ENCODE peak calls at places on chromosomes 3 and 15, in four cellular contexts. L is AG04449, N is AG10803, A is SK-N-SH. H is an unnamed sample.

GRCh38 chr3:57956833-57957174 is 51.4 kb upstream of the FLNB start:
- DNase-seq in L (no peak), N (no peak), A (no peak), H (no peak)

GRCh38 chr3:5017953-5018531 is 38.8 kb downstream of the BHLHE40 start:
- DNase-seq in L (no peak), N (peak), A (no peak), H (peak)

GRCh38 chr15:37820380-37821128 is 113.9 kb upstream of the TMCO5A start:
- DNase-seq in L (no peak), N (no peak), A (peak), H (no peak)

GRCh38 chr3:169308654-169309325 is 354.7 kb downstream of the MECOM start:
- DNase-seq in L (no peak), N (no peak), A (no peak), H (peak)

GRCh38 chr3:4466783-4467521 is at the start of gene SUMF1:
- DNase-seq in L (peak), N (peak), A (peak), H (peak)

GRCh38 chr3:184275961-184276910 is at the start of gene ECE2:
- DNase-seq in L (no peak), N (no peak), A (peak), H (no peak)

GRCh38 chr15:75887178-75887577 is 16.5 kb upstream of the FBXO22 start:
- DNase-seq in L (no peak), N (no peak), A (no peak), H (no peak)

GRCh38 chr15:45439521-45439931 is 61.2 kb upstream of the GATM start:
- DNase-seq in L (no peak), N (no peak), A (no peak), H (no peak)

GRCh38 chr15:59685737-59686297 is 3.3 kb downstream of the BNIP2 start:
- DNase-seq in L (no peak), N (peak), A (peak), H (no peak)

GRCh38 chr15:55789066-55789660 is 46.2 kb upstream of the PRTG start:
- DNase-seq in L (no peak), N (no peak), A (no peak), H (peak)

GRCh38 chr3:110773413-110773954 is 298.1 kb upstream of the NECTIN3 start:
- DNase-seq in L (peak), N (peak), A (no peak), H (peak)

GRCh38 chr3:13012228-13012691 is 61.0 kb downstream of the IQSEC1 start:
- DNase-seq in L (no peak), N (peak), A (no peak), H (no peak)

GRCh38 chr3:146072824-146073223 is 88.2 kb downstream of the PLOD2 start:
- DNase-seq in L (no peak), N (peak), A (no peak), H (no peak)

GRCh38 chr3:69541823-69542264 is 156.0 kb upstream of the FRMD4B start:
- DNase-seq in L (no peak), N (no peak), A (peak), H (no peak)

GRCh38 chr3:38147434-38147833 is 9.0 kb downstream of the MYD88 start:
- DNase-seq in L (no peak), N (no peak), A (no peak), H (no peak)

GRCh38 chr3:55579499-55579898 is 92.4 kb upstream of the WNT5A start:
- DNase-seq in L (no peak), N (peak), A (no peak), H (no peak)

GRCh38 chr3:14001136-14001535 is 121.3 kb upstream of the WNT7A start:
- DNase-seq in L (no peak), N (peak), A (no peak), H (peak)

GRCh38 chr3:181915556-181915955 is 203.8 kb downstream of the SOX2 start:
- DNase-seq in L (no peak), N (no peak), A (no peak), H (no peak)

GRCh38 chr3:153757839-153758238 is 363.4 kb upstream of the ARHGEF26 start:
- DNase-seq in L (no peak), N (no peak), A (no peak), H (no peak)

GRCh38 chr3:127410678-127411077 is 122.8 kb upstream of the PRR20G start:
- DNase-seq in L (no peak), N (no peak), A (peak), H (no peak)

GRCh38 chr3:48765376-48765775 is 48.4 kb upstream of the IP6K2 start:
- DNase-seq in L (no peak), N (no peak), A (peak), H (peak)
- TF ChIP-seq CTCF in L (no peak), N (no peak), A (peak), H (peak)

GRCh38 chr3:156029208-156029607 is 91.2 kb upstream of the KCNAB1 start:
- DNase-seq in L (no peak), N (no peak), A (no peak), H (no peak)
- TF ChIP-seq CTCF in L (no peak), N (no peak), A (no peak), H (no peak)

DNA sequence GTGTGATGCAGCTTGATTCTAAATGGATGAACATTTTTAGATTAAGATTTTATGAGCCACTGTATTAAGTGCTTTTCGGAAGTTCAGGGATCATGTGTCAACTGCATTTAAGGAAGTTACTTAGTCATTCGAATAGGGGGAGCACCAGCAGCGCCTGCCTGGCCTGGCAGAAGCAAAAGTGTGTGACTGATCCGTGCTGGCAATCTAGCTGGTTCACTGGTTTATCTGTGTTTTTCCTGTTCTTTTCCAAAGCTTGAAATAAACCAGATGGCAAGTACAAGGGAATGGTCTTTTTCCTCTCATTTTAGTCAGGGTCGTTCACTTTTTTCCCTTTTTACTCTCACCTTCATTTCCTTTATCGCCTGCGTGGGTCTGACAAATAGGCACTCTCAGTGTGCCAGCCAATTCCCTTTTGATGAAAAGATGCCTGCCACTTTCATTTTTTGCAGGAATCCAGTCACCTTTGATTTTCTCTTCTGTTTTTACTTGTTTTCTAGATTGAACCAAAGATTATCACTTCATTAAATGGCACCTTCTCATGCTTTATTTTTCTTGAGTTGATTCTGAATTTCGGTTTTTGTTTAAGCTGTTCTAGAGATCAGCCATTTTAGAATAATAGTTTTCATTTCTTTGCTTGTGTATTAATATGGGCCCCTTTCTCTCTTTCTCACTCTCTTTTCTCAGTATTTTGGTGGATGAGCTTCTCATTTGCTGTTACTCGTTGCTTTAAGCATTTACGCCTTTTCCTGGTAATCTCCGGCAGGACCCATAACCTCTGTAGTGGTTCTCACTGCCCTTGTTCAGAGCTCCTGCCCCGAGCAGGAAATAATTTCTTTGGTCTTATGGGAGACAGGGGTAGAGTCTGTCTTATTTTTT is 2.8 kb downstream of the ABHD2 start:
- DNase-seq in L (no peak), N (peak), A (peak), H (peak)
- TF ChIP-seq CTCF in L (peak), N (peak), A (no peak), H (no peak)

DNA sequence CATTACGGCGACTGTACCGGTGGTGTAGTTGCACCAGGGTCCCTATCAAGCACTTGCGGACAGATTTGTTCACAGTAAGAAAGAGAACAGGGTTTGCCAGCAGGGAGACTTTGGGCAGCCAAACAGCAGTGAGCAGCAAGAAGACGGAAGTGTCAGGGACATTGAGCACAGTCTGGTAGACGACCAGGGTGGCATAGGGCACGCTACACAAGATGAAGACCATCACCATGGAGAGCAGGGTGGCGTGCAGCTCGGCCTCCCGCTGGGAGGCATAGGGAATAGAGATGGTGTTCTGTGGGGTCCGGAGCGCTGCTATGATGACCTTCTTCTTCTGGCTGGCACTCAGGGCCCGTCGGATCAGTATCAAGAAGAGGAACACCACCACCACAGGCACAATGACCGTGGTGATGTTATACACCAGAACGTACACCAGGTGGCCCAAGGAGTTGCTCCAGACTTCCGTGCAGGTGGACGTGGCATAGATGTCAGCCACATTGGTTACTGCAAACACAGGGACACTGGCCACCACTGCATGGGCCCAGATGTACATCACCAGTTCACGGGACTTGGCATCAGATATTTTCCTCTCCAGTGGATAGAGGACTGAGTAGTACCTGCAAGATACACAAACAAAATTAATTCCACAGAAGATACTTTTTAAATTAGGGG is 19.1 kb upstream of the FSIP1 start:
- DNase-seq in L (no peak), N (no peak), A (no peak), H (peak)
- TF ChIP-seq CTCF in L (peak), N (peak), A (peak), H (peak)

GRCh38 chr3:197854596-197855343 is 63.7 kb downstream of the LRCH3 start:
- DNase-seq in L (peak), N (peak), A (no peak), H (peak)
- TF ChIP-seq CTCF in L (no peak), N (no peak), A (no peak), H (no peak)

GRCh38 chr3:39446444-39446843 is 21.0 kb upstream of the MOBP start:
- DNase-seq in L (no peak), N (no peak), A (no peak), H (no peak)

GRCh38 chr3:39445927-39446326 is 21.6 kb upstream of the MOBP start:
- DNase-seq in L (no peak), N (no peak), A (no peak), H (no peak)

GRCh38 chr3:39447637-39448483 is 19.6 kb upstream of the MOBP start:
- DNase-seq in L (peak), N (peak), A (peak), H (peak)

GRCh38 chr3:39440316-39440715 is 27.2 kb upstream of the MOBP start:
- DNase-seq in L (no peak), N (no peak), A (no peak), H (no peak)

DNA sequence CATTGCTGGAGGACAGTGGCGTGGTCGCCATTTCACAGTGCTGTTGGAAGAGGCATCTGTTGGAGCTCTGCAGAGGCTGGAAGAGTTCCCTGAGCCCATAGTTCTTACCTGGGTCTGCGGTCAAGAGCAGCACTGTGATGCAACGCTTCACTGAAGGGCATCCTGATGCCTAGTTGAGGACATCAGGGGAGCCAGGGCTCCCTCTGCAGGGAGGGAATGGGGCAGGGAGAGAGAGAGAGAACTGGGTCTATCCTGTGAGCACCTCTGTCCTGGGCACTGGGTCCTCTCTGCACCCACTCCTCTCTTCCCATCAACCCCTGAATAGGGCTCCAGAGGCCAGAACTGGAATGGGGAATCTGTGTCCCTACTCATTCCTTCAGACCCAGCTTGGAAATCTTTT is 23.9 kb upstream of the MOBP start:
- DNase-seq in L (no peak), N (no peak), A (no peak), H (no peak)
- TF ChIP-seq CTCF in L (no peak), N (no peak), A (no peak), H (no peak)

DNA sequence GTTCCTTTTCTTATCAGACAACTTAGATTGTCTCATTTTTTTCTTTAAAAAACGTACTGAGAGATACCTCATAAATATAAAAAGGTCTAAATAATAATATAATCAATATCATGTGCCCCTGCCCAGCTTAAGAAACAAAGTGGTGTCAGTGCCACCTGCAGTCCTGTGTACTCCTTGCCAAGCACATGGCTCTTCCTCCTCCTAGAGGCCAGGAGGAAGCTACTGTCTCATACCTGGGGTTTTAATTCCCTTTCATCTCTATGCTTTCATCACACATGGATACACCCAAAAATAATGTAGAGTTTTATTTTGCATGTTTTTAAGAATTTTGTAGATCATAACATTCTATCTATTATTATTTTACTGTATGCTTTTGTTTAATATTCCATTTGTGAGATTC is 98.6 kb upstream of the C15orf61 start:
- DNase-seq in L (no peak), N (no peak), A (no peak), H (no peak)
- TF ChIP-seq CTCF in L (no peak), N (no peak), A (no peak), H (no peak)